ENCODE peak calls at places on chromosomes 7 and 10, in seven cellular contexts. B, X, C, S, D, L and P are unnamed samples. For H3K27me3, the result is how much of the 10 kb centered on the place peaks cover.

GRCh38 chr10:17038627-17039026 is 91.0 kb downstream of the CUBN start:
- DNase-seq in B (no peak), X (no peak), C (peak), S (no peak), D (no peak), L (peak), P (no peak)

GRCh38 chr10:126321455-126321854 is 66.8 kb downstream of the ADAM12 start:
- DNase-seq in B (no peak), X (no peak), C (no peak), S (no peak), D (no peak), L (no peak), P (no peak)

GRCh38 chr7:131552053-131552452 is 4.4 kb downstream of the PODXL start:
- DNase-seq in B (no peak), X (no peak), C (no peak), S (no peak), D (no peak), L (no peak), P (no peak)

GRCh38 chr7:93622036-93622714 is 47.7 kb upstream of the CALCR start:
- DNase-seq in B (no peak), X (no peak), C (no peak), S (no peak), D (peak), L (no peak), P (no peak)

GRCh38 chr7:88254721-88255120 is 34.9 kb upstream of the SRI start:
- DNase-seq in B (no peak), X (no peak), C (no peak), S (no peak), D (peak), L (no peak), P (no peak)

GRCh38 chr7:2079332-2080068 is 153.2 kb downstream of the MAD1L1 start:
- DNase-seq in B (no peak), X (no peak), C (no peak), S (no peak), D (no peak), L (no peak), P (peak)

GRCh38 chr7:5630670-5631069 is 150.8 kb downstream of the RNF216 start:
- DNase-seq in B (peak), X (no peak), C (no peak), S (no peak), D (no peak), L (no peak), P (no peak)

GRCh38 chr10:36171546-36171945 is 529.5 kb upstream of the FZD8 start:
- DNase-seq in B (no peak), X (no peak), C (no peak), S (no peak), D (no peak), L (no peak), P (no peak)

GRCh38 chr7:95295399-95295798 is 28.9 kb downstream of the PON1 start:
- DNase-seq in B (no peak), X (no peak), C (no peak), S (no peak), D (no peak), L (no peak), P (no peak)

GRCh38 chr10:8331896-8332729 is 277.6 kb downstream of the GATA3 start:
- DNase-seq in B (peak), X (no peak), C (peak), S (peak), D (peak), L (peak), P (peak)

GRCh38 chr10:60433684-60434083 is 44.0 kb upstream of the ANK3 start:
- DNase-seq in B (no peak), X (no peak), C (no peak), S (no peak), D (no peak), L (no peak), P (no peak)

GRCh38 chr7:30285067-30285530 is 702 bp downstream of the ZNRF2 start:
- DNase-seq in B (peak), X (no peak), C (no peak), S (peak), D (no peak), L (peak), P (peak)

GRCh38 chr7:35825984-35826383 is 25.1 kb downstream of the SEPTIN7 start:
- DNase-seq in B (no peak), X (no peak), C (no peak), S (no peak), D (no peak), L (no peak), P (no peak)

GRCh38 chr7:132169730-132170129 is 406.5 kb downstream of the PLXNA4 start:
- DNase-seq in B (no peak), X (no peak), C (no peak), S (no peak), D (no peak), L (no peak), P (no peak)

GRCh38 chr7:41054960-41055700 is 647.8 kb downstream of the INHBA start:
- DNase-seq in B (no peak), X (no peak), C (no peak), S (no peak), D (no peak), L (no peak), P (no peak)

DNA sequence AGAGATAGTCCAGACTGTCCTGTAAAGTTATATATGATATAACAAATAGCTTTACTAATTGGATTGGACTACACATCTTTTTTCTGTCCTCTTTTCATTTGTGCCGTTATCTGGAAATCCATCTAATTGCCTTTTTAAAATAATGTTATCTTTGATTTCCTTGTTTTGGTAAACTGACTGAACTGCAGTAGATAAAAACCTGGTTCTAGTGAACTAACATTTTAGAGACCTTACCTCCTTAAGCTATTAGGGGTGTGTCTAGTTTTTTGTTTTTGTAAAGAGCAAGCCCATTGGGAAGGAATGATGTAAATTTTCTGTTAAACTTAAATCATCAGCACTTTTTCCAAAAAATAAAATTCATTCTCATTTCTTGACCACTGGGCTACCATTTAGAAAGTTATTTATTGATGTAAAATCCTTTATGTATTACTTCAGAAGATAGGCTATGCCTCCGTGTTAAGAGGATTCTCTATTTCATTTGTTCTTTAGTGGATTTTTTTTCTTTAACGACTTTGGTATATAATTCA is 1.2 kb upstream of the PBLD start:
- DNase-seq in B (no peak), X (no peak), C (no peak), S (no peak), D (no peak), L (no peak), P (no peak)
- H3K27ac ChIP-seq in B (peak), X (peak), C (no peak), S (peak), D (no peak), L (peak), P (no peak)

DNA sequence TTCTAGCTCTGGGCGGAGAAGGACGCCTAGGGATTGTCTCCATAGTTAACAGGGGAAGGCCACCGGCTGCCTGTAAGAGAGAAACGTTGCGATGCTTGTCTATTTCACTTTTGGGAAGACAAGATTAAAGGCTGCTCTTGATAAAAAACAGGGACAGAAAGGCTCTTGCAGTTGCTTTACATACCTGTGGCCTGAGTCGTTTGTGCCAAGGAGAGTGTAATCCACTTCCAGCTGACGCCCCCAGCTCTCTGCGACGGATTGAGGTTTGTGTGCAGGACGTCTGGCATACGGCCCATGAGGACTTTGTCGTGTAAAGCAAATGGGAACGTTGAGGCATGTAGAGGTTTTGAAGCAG is 1.1 kb downstream of the MAP3K8 start:
- DNase-seq in B (no peak), X (no peak), C (peak), S (no peak), D (no peak), L (no peak), P (peak)
- H3K27me3 ChIP-seq in B (under half), X (under half), C (under half), S (under half), D (under half), L (under half), P (under half)

GRCh38 chr7:123538897-123539296 is 4.5 kb upstream of the IQUB start:
- DNase-seq in B (no peak), X (no peak), C (no peak), S (no peak), D (no peak), L (no peak), P (no peak)

GRCh38 chr7:123534383-123535260 is at the start of gene IQUB:
- DNase-seq in B (peak), X (peak), C (peak), S (peak), D (peak), L (peak), P (peak)

GRCh38 chr7:123538189-123538714 is 3.9 kb upstream of the IQUB start:
- DNase-seq in B (no peak), X (no peak), C (no peak), S (no peak), D (no peak), L (no peak), P (no peak)

GRCh38 chr7:123535517-123535916 is 1.1 kb upstream of the IQUB start:
- DNase-seq in B (no peak), X (peak), C (no peak), S (no peak), D (no peak), L (peak), P (peak)

DNA sequence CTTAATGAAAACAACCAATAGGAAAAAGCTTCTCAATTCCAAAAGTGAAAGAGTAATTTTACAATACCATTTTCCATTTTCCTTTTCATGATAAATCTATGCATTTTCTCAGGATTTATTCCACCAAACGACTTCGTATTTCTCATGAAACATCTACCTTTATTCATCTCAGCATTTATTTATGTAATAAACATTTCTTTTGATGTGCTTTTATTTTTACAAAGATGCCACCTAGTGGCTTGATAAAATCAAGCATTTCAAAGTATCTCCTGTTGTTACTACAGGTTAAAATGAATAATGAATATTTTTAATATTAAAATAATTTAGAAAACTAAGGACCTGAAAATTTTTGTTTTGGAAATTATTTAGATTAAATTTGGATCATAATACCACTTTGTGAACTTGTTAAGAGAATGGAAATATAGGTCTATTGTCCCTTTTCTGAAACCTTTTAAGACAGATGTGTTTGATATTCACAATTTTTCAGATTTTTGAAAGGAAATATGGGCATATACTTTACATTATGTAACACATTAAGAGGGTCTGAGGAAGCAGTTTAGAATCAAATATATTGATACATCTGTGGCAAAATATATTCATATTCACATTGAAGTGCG is 2.7 kb upstream of the IQUB start:
- DNase-seq in B (no peak), X (no peak), C (no peak), S (no peak), D (no peak), L (no peak), P (no peak)
- H3K27ac ChIP-seq in B (no peak), X (no peak), C (no peak), S (no peak), D (peak), L (no peak), P (no peak)

DNA sequence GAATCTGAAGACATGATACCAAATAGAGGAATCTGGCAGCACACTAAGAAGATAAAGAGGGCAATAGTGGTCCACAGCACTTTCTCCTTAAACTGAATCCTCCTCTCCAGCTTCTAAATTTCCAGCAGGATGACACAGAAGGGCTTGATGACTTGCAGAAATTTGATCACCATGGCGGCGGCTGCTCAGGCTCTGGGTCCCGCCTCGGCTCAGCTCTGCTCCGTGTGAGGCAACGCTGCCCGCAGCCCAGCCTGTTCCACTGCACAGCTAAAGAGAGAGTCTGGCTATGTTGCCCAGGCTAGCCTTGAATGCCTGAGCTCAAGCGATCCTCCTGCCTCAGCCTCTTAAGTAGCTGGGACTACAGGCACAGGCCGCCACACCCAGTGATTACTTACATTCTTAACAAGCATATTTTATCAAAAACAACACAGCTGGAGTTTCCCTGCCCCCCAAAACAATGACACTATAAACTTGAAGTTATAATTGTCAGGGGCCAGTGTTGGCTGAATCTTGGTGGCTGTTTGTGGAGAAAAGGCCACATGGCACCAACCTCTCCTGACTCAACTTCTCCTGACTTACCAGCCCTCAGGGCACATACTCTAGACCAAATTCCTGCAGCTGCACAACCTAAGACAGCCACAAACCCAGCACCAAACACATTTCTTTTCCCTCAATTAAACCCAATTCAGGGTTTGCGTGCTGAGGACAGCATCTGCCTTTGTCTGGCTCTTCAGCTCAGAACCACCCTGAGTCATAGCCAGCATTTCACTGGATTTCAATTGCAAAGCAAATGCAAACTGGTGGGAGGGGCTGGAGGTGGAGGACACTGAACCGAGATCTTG is 11.6 kb upstream of the TNPO3 start:
- DNase-seq in B (no peak), X (no peak), C (no peak), S (no peak), D (peak), L (no peak), P (peak)
- H3K27me3 ChIP-seq in B (under half), X (under half), C (under half), S (under half), D (under half), L (under half), P (under half)

DNA sequence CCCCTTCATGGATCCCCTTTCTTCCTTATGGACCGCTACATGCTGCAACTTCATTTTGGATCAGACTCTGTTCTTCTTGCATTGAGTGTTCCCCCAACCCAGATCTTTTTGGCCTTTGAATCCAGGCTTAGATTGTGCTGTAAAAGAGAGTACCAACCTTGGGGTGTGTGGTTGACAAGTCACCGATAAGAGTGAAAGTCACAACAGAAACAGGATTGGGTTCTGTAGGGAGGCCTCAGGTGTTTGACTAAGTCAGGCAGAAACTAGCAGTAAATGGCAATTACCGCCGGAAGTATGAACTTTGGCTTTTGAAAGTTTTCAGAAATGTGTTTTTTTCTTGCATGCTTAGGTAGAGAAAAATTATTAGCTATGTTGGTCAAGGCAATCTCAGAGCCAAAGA is 89.3 kb downstream of the TMEM106B start:
- DNase-seq in B (no peak), X (no peak), C (no peak), S (no peak), D (no peak), L (no peak), P (no peak)
- H3K27ac ChIP-seq in B (no peak), X (no peak), C (no peak), S (no peak), D (no peak), L (no peak), P (no peak)

DNA sequence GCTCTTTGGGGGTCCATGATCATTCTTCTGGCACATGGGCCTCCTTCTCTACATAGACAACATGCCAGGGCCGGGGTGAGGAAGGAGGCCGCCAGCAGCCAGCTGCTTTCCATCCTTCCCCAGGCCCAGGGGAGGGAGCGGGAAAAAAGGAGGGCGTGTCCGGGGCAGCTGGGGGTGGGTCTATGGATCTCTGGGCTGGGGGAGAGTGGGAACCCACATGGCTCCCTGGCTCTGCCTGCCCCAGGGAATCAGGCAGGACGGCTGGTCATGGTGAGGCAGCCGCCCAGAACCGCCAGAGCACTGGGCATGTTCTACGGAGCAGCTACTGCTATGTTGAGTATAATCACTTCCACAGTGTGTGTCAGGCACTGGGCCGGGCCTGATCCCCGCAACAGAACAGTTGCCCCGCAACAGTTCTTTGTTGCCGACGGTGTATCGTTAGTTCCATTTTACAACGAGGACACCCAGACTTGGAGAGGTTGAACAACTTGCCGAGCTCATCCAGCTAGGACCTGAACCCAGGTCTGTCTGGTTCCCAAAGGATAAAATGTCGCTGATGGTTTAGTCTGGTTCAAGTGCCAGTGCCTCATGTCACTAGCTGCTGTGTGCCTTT is 6.4 kb upstream of the IRF5 start:
- DNase-seq in B (no peak), X (no peak), C (no peak), S (no peak), D (no peak), L (peak), P (no peak)
- H3K27me3 ChIP-seq in B (under half), X (under half), C (half or more), S (under half), D (under half), L (under half), P (under half)

GRCh38 chr10:78805176-78805575 is 263.6 kb upstream of the ZMIZ1 start:
- DNase-seq in B (no peak), X (no peak), C (peak), S (no peak), D (no peak), L (peak), P (peak)
- H3K27ac ChIP-seq in B (no peak), X (peak), C (peak), S (no peak), D (no peak), L (no peak), P (peak)

GRCh38 chr10:48241301-48241700 is 33.2 kb downstream of the FRMPD2 start:
- DNase-seq in B (no peak), X (no peak), C (no peak), S (no peak), D (no peak), L (no peak), P (no peak)
- H3K27me3 ChIP-seq in B (under half), X (under half), C (under half), S (under half), D (under half), L (under half), P (under half)

GRCh38 chr10:102752934-102753664 is 9.4 kb downstream of the WBP1L start:
- DNase-seq in B (no peak), X (no peak), C (peak), S (peak), D (no peak), L (peak), P (no peak)

GRCh38 chr10:102752266-102752930 is 8.7 kb downstream of the WBP1L start:
- DNase-seq in B (no peak), X (no peak), C (no peak), S (no peak), D (no peak), L (peak), P (peak)

GRCh38 chr10:102758226-102758932 is 14.6 kb downstream of the WBP1L start:
- DNase-seq in B (no peak), X (no peak), C (no peak), S (no peak), D (no peak), L (no peak), P (no peak)

GRCh38 chr10:102757323-102757722 is 13.6 kb downstream of the WBP1L start:
- DNase-seq in B (no peak), X (no peak), C (no peak), S (no peak), D (no peak), L (no peak), P (no peak)

DNA sequence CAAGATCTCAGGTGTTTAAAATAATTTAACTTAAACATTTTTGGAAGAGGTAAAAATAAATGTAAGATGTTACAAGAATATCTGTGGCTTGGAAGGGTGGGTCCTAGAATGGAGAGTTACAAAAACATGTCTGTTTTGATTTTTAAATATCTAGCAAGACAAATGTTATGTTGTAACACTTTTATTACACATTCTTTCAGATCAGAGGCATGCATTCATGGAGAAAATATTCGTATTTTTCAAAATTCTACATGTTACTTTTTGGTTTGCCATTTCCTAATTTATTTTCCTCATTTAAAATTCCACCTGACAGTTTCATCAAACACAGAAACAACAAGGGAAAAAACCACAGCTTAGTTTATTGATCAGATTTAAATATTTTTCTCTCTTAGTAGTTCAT is 10.0 kb downstream of the WBP1L start:
- DNase-seq in B (no peak), X (no peak), C (no peak), S (no peak), D (no peak), L (no peak), P (no peak)
- H3K27ac ChIP-seq in B (no peak), X (peak), C (peak), S (no peak), D (no peak), L (peak), P (no peak)

GRCh38 chr7:151181011-151181431 is 6.0 kb downstream of the ASB10 start:
- DNase-seq in B (no peak), X (no peak), C (no peak), S (no peak), D (no peak), L (peak), P (no peak)
- H3K27me3 ChIP-seq in B (under half), X (under half), C (under half), S (under half), D (half or more), L (under half), P (under half)